ENCODE peak calls at places on chromosomes 12 and 14, in six cellular contexts. Z, V, L, T, F and G are unnamed samples.

GRCh38 chr14:58663494-58664111 is 25.8 kb downstream of the DACT1 start:
- DNase-seq in Z (no peak), V (no peak), L (no peak), T (no peak), F (no peak), G (no peak)

GRCh38 chr12:123808167-123808566 is 46.1 kb downstream of the DNAH10 start:
- DNase-seq in Z (peak), V (no peak), L (no peak), T (no peak), F (no peak), G (no peak)

GRCh38 chr14:102044566-102044965 is 42.3 kb downstream of the HSP90AA1 start:
- DNase-seq in Z (no peak), V (no peak), L (no peak), T (no peak), F (no peak), G (no peak)

GRCh38 chr12:52041695-52042123 is 9.5 kb upstream of the NR4A1 start:
- DNase-seq in Z (no peak), V (no peak), L (no peak), T (no peak), F (no peak), G (no peak)

GRCh38 chr14:96178674-96179321 is 25.8 kb upstream of the BDKRB2 start:
- DNase-seq in Z (no peak), V (no peak), L (no peak), T (no peak), F (no peak), G (no peak)

GRCh38 chr12:122843472-122843871 is 8.2 kb downstream of the HIP1R start:
- DNase-seq in Z (no peak), V (no peak), L (no peak), T (no peak), F (no peak), G (no peak)

GRCh38 chr12:68939500-68939899 is 6.5 kb upstream of the CPM start:
- DNase-seq in Z (no peak), V (no peak), L (no peak), T (no peak), F (no peak), G (no peak)

GRCh38 chr14:94337274-94337673 is 14.1 kb upstream of the SERPINA6 start:
- DNase-seq in Z (no peak), V (peak), L (no peak), T (no peak), F (no peak), G (no peak)

GRCh38 chr14:73913256-73913655 is 26.6 kb downstream of the ZNF410 start:
- DNase-seq in Z (no peak), V (no peak), L (no peak), T (no peak), F (no peak), G (no peak)